ENCODE peak calls at places on chromosomes 3 and 15, in four cellular contexts. R is AG10803, Y is sigmoid colon, K is neural crest cell. O is an unnamed sample.

GRCh38 chr3:85560088-85560790 is 601.5 kb downstream of the CADM2 start:
- DNase-seq in R (no peak), Y (no peak), K (no peak), O (no peak)

GRCh38 chr3:64916937-64917336 is 229.1 kb upstream of the ADAMTS9 start:
- DNase-seq in R (no peak), Y (no peak), K (no peak), O (no peak)

GRCh38 chr3:61733866-61734265 is 172.5 kb downstream of the PTPRG start:
- DNase-seq in R (peak; percentile 18), Y (no peak), K (no peak), O (no peak)

GRCh38 chr3:194328080-194328571 is 23.0 kb downstream of the CPN2 start:
- DNase-seq in R (peak; percentile 56), Y (no peak), K (no peak), O (no peak)

GRCh38 chr3:29488922-29489321 is 208.1 kb downstream of the RBMS3 start:
- DNase-seq in R (no peak), Y (no peak), K (no peak), O (no peak)

GRCh38 chr15:58474741-58475323 is 43.0 kb downstream of the LIPC start:
- DNase-seq in R (no peak), Y (no peak), K (no peak), O (no peak)

GRCh38 chr3:47663630-47664240 is 85.1 kb upstream of the CSPG5 start:
- DNase-seq in R (no peak), Y (no peak), K (no peak), O (no peak)

GRCh38 chr15:75358771-75359536 is 9.5 kb downstream of the MAN2C1 start:
- DNase-seq in R (no peak), Y (no peak), K (no peak), O (no peak)

GRCh38 chr3:31918179-31919165 is 62.6 kb downstream of the OSBPL10 start:
- DNase-seq in R (no peak), Y (no peak), K (no peak), O (no peak)

GRCh38 chr3:126994661-126995161 is 11.8 kb downstream of the PLXNA1 start:
- DNase-seq in R (no peak), Y (no peak), K (no peak), O (no peak)

GRCh38 chr3:15113468-15113867 is 14.5 kb upstream of the RBSN start:
- DNase-seq in R (no peak), Y (no peak), K (no peak), O (no peak)

GRCh38 chr3:193240436-193240849 is 579 bp upstream of the PLAAT1 start:
- DNase-seq in R (no peak), Y (no peak), K (no peak), O (no peak)

GRCh38 chr3:11757929-11758328 is 88.8 kb downstream of the TAMM41 start:
- DNase-seq in R (no peak), Y (no peak), K (no peak), O (no peak)

GRCh38 chr3:33146791-33147445 is 33.1 kb downstream of the CRTAP start:
- DNase-seq in R (peak; percentile 40), Y (no peak), K (no peak), O (no peak)

GRCh38 chr3:172096881-172097420 is 57.6 kb downstream of the FNDC3B start:
- DNase-seq in R (peak; percentile 67), Y (no peak), K (no peak), O (peak; percentile 87)

GRCh38 chr15:41806291-41807181 is 21.4 kb upstream of the JMJD7 start:
- DNase-seq in R (no peak), Y (peak; percentile 58), K (no peak), O (peak; percentile 46)

GRCh38 chr3:113219605-113220300 is 8.4 kb downstream of the BOC start:
- DNase-seq in R (no peak), Y (no peak), K (no peak), O (no peak)

GRCh38 chr15:25439456-25439836 is 622 bp upstream of the UBE3A start:
- DNase-seq in R (peak; percentile 21), Y (no peak), K (no peak), O (no peak)

GRCh38 chr3:13111874-13112520 is 38.8 kb upstream of the IQSEC1 start:
- DNase-seq in R (no peak), Y (peak; percentile 25), K (no peak), O (peak; percentile 12)

GRCh38 chr15:52436971-52437370 is 91.7 kb downstream of the MYO5A start:
- DNase-seq in R (no peak), Y (no peak), K (no peak), O (no peak)

GRCh38 chr3:160400048-160400630 is 689 bp downstream of the SMC4 start:
- DNase-seq in R (peak; percentile 59), Y (peak; percentile 75), K (peak; percentile 36), O (peak; percentile 46)

GRCh38 chr15:76903251-76903681 is 1.9 kb downstream of the SCAPER start:
- DNase-seq in R (peak; percentile 49), Y (no peak), K (no peak), O (peak; percentile 24)

GRCh38 chr15:69093127-69093526 is 67.3 kb upstream of the GLCE start:
- DNase-seq in R (no peak), Y (peak; percentile 21), K (no peak), O (no peak)

GRCh38 chr15:44726568-44727461 is 9.5 kb upstream of the TRIM69 start:
- DNase-seq in R (peak; percentile 93), Y (peak; percentile 73), K (no peak), O (peak; percentile 47)

GRCh38 chr15:76823903-76824302 is 81.2 kb downstream of the SCAPER start:
- DNase-seq in R (no peak), Y (no peak), K (no peak), O (no peak)

GRCh38 chr3:45011756-45012441 is 14.2 kb upstream of the CLEC3B start:
- DNase-seq in R (peak; percentile 97), Y (peak; percentile 89), K (no peak), O (no peak)

GRCh38 chr3:188003188-188004171 is 150.5 kb upstream of the LPP start:
- DNase-seq in R (no peak), Y (no peak), K (no peak), O (peak; percentile 58)

GRCh38 chr3:104742044-104742443 is 624.7 kb upstream of the ALCAM start:
- DNase-seq in R (no peak), Y (no peak), K (no peak), O (no peak)

GRCh38 chr15:70291295-70291694 is 193.6 kb upstream of the TLE3 start:
- DNase-seq in R (no peak), Y (no peak), K (no peak), O (no peak)

GRCh38 chr3:196219194-196219969 is 3.0 kb downstream of the SLC51A start:
- DNase-seq in R (peak; percentile 89), Y (peak; percentile 80), K (no peak), O (no peak)

GRCh38 chr15:47374222-47374621 is 343.1 kb upstream of the SEMA6D start:
- DNase-seq in R (peak; percentile 5), Y (no peak), K (no peak), O (no peak)

DNA sequence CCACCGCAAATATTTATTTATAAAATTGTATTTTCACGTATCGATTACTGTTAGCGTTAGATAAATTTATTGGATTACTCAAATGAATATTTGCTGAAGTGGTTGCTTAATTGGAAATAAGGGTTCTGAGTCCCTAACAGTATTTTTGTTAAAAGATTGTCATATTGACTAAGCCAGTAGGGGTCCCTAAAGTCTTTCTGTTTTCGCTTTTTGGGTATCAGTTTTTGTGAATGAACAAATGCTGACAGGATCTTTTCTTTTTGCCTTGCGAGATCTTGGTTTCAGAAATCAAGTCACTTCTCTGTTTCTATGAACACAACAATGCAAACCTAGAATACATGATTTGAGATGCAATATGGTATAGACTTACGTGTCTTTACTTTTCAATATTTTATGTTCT is 7.1 kb downstream of the RAD51 start:
- DNase-seq in R (peak; percentile 15), Y (no peak), K (no peak), O (peak; percentile 26)
- TF ChIP-seq CTCF in R (peak; percentile 29), Y (no peak), K (peak; percentile 43), O (no peak)

DNA sequence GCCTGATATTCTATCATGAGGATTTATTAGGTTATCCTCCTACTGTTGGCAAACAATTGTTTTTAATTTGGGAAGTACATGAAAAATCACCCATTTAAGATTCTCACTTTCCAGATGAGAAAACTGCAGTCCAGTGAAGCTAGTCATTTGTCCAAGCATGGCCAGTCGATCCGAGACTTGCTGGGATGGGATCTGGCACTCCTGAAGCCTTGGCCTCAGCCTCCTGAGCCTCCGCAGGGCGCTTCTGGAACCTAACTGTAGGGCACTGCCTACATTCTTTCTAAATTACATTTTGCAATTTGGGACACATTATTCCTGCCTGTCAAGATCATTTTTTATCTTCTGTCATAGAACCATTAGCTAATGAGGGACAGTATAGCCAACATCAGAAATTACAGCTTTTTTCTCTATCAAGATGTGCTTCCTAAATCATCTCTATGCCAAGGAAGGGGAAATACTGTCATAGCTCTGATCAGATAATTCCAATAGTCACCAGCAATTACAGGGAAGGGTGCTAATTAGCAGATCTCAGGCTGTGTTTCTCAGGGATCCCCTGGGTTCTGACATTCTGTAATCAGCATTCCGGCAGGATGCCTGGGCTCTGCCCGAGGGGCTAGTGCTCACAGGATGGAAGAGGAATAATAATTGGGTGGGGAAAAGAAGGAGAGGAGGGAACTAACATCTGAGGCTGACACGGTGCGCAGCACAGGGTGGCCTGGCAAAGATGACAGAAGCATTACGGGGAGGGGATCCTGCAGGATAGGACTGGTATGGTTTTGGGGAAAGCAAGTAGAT is 28.3 kb downstream of the ANAPC13 start:
- DNase-seq in R (peak; percentile 44), Y (no peak), K (no peak), O (no peak)
- TF ChIP-seq CTCF in R (no peak), Y (no peak), K (no peak), O (no peak)

GRCh38 chr3:36704280-36704679 is 60.1 kb downstream of the DCLK3 start:
- DNase-seq in R (no peak), Y (no peak), K (no peak), O (no peak)

GRCh38 chr3:36707623-36708409 is 56.5 kb downstream of the DCLK3 start:
- DNase-seq in R (peak; percentile 63), Y (no peak), K (no peak), O (no peak)

GRCh38 chr3:36701903-36702374 is 62.4 kb downstream of the DCLK3 start:
- DNase-seq in R (peak; percentile 86), Y (no peak), K (no peak), O (no peak)

GRCh38 chr3:36701249-36701572 is 63.1 kb downstream of the DCLK3 start:
- DNase-seq in R (no peak), Y (no peak), K (no peak), O (no peak)

GRCh38 chr3:36705015-36705414 is 59.3 kb downstream of the DCLK3 start:
- DNase-seq in R (no peak), Y (no peak), K (no peak), O (no peak)
- TF ChIP-seq CTCF in R (no peak), Y (no peak), K (no peak), O (no peak)

GRCh38 chr3:130825762-130826297 is 68.1 kb upstream of the ATP2C1 start:
- DNase-seq in R (no peak), Y (no peak), K (no peak), O (no peak)
- TF ChIP-seq CTCF in R (no peak), Y (no peak), K (no peak), O (no peak)

DNA sequence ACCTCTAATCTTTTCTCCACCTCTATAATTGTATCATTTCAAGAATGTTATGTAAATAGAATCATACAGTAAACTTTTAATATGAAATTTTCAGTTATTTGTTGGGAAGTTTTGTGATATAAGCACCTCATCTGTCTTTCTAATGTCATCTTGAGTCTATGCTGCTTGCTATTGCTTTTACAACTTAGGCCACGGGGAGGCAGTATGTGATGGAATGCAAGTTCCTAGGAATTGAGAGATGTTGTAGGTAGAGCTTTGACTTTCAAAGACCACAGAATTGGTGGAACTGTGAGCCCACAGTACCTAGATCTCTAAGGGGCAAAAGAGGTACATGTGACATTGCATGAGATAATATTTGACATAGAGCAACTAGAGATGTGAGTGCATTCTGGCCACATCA is 328.3 kb downstream of the MFSD1 start:
- DNase-seq in R (no peak), Y (no peak), K (peak; percentile 2), O (no peak)
- TF ChIP-seq CTCF in R (no peak), Y (no peak), K (peak; percentile 49), O (peak; percentile 30)

O was measured in Caco-2.